ENCODE peak calls at places on chromosomes 16 and 17, in four cellular contexts. A, U, D and T are unnamed samples. For H3K4me1, the result is how much of the 10 kb centered on the place peaks cover.

GRCh38 chr16:71709231-71709781 is 15.2 kb downstream of the PHLPP2 start:
- DNase-seq in A (no peak), U (no peak), D (peak), T (no peak)

GRCh38 chr16:14011846-14012245 is 59.3 kb upstream of the MRTFB start:
- DNase-seq in A (no peak), U (no peak), D (no peak), T (no peak)

GRCh38 chr17:77208217-77208808 is 67.5 kb downstream of the SEC14L1 start:
- DNase-seq in A (peak), U (peak), D (peak), T (peak)

GRCh38 chr16:12869681-12870427 is 31.5 kb upstream of the SHISA9 start:
- DNase-seq in A (no peak), U (no peak), D (no peak), T (no peak)

GRCh38 chr17:72430611-72431432 is 310.0 kb downstream of the SOX9 start:
- DNase-seq in A (peak), U (no peak), D (no peak), T (no peak)

GRCh38 chr17:68511671-68512246 is 471 bp upstream of the PRKAR1A start:
- DNase-seq in A (peak), U (peak), D (peak), T (peak)

GRCh38 chr17:80029235-80029974 is 6.3 kb downstream of the TBC1D16 start:
- DNase-seq in A (no peak), U (peak), D (peak), T (peak)

GRCh38 chr17:15213381-15214087 is 51.6 kb downstream of the PMP22 start:
- DNase-seq in A (peak), U (no peak), D (peak), T (no peak)

GRCh38 chr16:88632587-88632930 is 5.8 kb upstream of the IL17C start:
- DNase-seq in A (no peak), U (no peak), D (no peak), T (no peak)

GRCh38 chr17:80126449-80126715 is 20.5 kb downstream of the EIF4A3 start:
- DNase-seq in A (no peak), U (no peak), D (peak), T (no peak)

GRCh38 chr17:2064511-2064910 is 9.6 kb downstream of the HIC1 start:
- DNase-seq in A (no peak), U (no peak), D (no peak), T (no peak)

GRCh38 chr16:87816507-87817100 is 50.8 kb upstream of the KLHDC4 start:
- DNase-seq in A (no peak), U (no peak), D (no peak), T (no peak)

GRCh38 chr17:38705523-38705802 is 390 bp downstream of the MLLT6 start:
- DNase-seq in A (no peak), U (no peak), D (no peak), T (no peak)

GRCh38 chr16:67668495-67669157 is 2.0 kb downstream of the C16orf86 start:
- DNase-seq in A (no peak), U (no peak), D (no peak), T (no peak)

GRCh38 chr16:3173892-3174617 is 13.9 kb upstream of the OR1F1 start:
- DNase-seq in A (peak), U (no peak), D (no peak), T (no peak)

GRCh38 chr17:48175692-48176450 is 68.3 kb downstream of the SNX11 start:
- DNase-seq in A (no peak), U (no peak), D (no peak), T (no peak)

GRCh38 chr16:49867234-49867633 is 11.3 kb upstream of the ZNF423 start:
- DNase-seq in A (no peak), U (no peak), D (no peak), T (no peak)

GRCh38 chr17:16129844-16130243 is 85.5 kb downstream of the NCOR1 start:
- DNase-seq in A (no peak), U (no peak), D (no peak), T (no peak)

GRCh38 chr16:53991181-53992056 is 287.5 kb downstream of the FTO start:
- DNase-seq in A (peak), U (no peak), D (peak), T (peak)

GRCh38 chr17:77496401-77496801 is 355.6 kb downstream of the SEC14L1 start:
- DNase-seq in A (no peak), U (no peak), D (no peak), T (peak)

DNA sequence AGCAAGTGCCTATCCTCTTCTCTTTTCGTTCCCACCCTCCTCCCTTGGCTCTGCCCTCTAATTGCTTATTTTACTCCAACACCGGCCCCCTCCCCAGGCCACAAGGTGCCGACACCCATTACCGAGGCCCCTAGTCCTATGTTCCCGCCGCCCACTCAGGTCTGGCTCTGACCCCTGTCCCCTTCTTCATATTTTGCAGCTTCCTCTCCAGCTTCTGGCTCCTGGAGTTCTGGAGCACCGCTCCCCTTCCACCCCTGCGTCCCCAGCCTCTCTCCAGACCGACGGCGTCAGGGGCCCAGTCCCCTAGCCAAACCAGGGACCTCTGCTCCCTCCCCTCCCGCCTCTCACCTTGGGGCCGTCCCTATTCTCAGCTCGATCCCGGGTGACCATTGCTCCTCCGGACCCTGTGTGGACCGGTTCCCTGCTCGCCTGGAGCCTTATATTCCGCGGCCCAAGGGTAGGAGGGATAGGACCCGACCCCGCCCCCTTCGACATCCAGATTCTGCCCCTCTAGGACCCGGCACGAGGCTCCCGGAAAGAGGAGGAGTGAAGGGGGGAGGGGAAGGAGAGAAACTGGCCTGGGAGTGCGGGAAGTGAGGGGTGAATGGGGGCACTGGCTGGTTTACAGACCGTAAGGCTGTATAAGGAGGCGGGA is at the start of gene HES7:
- DNase-seq in A (peak), U (no peak), D (peak), T (no peak)
- H3K4me1 ChIP-seq in A (under half), U (under half), D (under half), T (half or more)

GRCh38 chr17:82300707-82301270 is 16.6 kb downstream of the CD7 start:
- DNase-seq in A (peak), U (no peak), D (peak), T (peak)

GRCh38 chr17:82302991-82303943 is 14.1 kb downstream of the CD7 start:
- DNase-seq in A (no peak), U (no peak), D (no peak), T (no peak)

GRCh38 chr17:82301300-82301915 is 16.0 kb downstream of the CD7 start:
- DNase-seq in A (no peak), U (no peak), D (no peak), T (no peak)

GRCh38 chr17:82302498-82302963 is 14.9 kb downstream of the CD7 start:
- DNase-seq in A (no peak), U (no peak), D (no peak), T (no peak)

GRCh38 chr17:82301916-82302497 is 15.4 kb downstream of the CD7 start:
- DNase-seq in A (no peak), U (no peak), D (no peak), T (no peak)
- H3K27ac ChIP-seq in A (no peak), U (no peak), D (no peak), T (no peak)

GRCh38 chr17:44214896-44215295 is 4.6 kb downstream of the UBTF start:
- DNase-seq in A (no peak), U (no peak), D (no peak), T (no peak)
- H3K4me1 ChIP-seq in A (under half), U (under half), D (under half), T (under half)

DNA sequence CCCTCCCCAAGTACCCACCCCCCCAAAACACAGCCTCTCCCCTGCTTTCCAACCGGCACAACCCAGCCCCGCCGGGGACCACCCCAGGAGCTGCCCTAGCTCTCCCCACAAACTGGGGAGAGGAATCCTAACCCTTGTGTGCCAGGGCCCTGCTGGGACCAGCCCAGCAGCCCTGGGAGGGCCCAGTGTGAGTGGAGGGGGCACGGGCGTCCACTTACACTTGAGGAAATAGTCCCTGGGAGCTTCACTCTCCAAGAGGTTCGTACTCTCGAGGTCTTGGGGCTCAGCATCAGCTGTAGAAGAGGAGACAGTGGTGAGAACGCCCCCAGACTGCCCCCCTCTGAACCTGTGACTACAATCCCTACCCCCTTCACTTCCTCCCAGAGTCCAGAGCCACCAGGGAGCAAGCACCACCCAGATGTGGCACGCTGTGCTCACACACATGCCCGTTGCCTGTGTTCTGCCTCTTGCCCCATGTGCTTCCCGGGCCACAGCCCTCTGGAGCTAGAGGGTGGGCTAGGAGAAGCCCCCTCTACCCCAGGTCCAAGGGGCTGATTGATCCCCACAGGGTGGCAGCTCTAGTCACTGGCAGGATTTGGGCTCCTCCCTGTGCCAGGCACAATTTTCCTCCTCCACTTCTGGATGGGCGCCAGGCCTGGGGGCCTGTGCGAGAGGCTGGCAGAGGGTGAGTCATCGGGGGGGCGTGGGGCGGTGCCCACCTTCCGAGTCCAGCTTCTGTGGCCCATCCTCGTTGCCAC is 3.0 kb downstream of the TRIM47 start:
- DNase-seq in A (no peak), U (no peak), D (no peak), T (no peak)
- H3K27ac ChIP-seq in A (no peak), U (peak), D (no peak), T (peak)

DNA sequence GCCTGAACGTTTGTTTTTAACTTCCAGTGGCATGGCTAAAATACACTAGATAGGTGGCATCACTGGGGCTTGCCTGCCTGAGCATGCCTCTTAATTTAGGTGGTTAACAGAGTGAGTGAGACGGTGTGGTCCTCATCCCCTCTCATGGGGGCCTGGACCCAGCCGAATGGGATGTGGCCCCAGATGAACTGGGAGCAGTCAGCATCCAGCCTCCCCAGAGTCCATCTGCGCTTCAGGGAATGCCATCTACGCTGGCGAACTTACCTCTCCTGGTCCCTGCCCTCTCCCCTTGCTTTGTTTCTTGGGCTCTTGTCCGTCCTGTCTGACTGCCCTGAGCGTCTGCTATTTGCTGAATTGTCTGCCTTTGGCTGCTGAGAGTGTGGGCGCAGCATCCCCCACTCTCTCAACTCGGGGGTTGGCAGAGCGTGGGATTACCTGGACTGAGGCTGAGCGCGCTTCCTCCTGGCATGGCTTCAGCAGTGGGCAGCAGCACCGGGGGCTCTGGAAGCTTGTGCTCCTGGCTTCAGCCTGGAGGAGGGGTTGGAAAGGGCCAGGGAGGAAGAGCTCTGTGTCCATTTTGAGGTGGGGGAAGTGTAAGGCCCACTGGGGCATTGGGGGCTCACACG is 2.1 kb downstream of the RAB40C start:
- DNase-seq in A (no peak), U (no peak), D (no peak), T (no peak)
- H3K4me1 ChIP-seq in A (under half), U (under half), D (under half), T (half or more)

DNA sequence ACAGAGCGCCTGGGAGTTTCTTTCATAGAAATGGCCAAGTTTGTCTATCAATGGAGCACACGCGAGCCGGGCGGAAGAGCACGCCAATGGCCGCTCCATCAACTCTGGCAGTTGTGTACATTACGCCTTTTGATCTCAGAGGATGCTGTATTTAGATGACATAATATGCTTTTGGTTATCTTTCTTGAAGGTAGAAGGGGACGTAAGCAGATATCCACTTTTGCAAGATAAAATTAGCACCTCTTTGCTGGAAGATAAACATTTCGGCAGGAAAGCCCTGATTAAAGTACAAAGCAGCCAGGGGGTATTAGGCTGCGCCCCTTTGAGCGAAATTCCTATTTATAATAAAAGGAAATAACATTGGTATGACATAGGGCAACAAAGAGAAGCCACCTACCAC is 287.4 kb downstream of the IRF8 start:
- DNase-seq in A (no peak), U (no peak), D (no peak), T (no peak)
- H3K27ac ChIP-seq in A (no peak), U (no peak), D (no peak), T (no peak)

DNA sequence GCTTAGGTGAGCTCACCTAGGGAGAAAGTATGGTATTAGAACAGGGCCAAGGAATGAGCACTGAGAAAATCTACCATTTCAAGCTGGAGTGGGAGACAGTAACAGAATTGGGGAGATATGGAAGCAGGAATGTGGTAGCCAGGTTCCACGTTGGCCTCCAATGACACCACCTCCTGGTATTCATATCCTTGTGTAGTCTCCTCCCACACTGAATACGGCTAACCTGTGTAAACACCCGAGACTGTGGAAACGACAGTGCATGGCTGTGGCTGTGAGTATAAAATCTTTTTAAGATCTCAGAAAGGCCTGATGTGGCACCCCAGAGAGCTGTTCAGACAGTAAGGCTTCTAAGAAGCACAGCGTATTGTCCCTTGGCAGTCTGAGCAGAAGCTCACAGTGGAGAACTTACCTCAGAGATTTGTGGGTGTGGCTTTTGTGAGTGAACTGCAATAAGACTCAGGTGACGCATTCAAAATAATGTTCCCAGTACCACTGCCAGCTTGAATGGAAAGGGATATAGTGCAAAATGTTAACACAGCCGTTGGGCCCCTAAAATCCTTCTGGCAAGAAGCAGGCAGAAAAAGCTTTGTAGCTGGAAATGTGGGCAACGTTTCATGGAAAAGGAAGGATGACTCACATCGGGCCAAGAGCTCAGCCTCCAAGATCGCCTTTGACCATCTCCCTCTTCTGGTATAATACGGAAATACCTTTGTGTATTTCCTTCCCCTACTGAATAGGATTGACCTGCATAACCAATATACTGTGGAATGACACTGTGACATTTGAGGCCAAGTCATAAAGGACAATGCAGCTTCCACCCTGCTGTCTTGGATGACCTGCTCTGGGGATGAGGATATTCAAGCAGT is 14.4 kb downstream of the SDR42E1 start:
- DNase-seq in A (peak), U (no peak), D (peak), T (no peak)
- H3K4me1 ChIP-seq in A (under half), U (under half), D (under half), T (under half)

DNA sequence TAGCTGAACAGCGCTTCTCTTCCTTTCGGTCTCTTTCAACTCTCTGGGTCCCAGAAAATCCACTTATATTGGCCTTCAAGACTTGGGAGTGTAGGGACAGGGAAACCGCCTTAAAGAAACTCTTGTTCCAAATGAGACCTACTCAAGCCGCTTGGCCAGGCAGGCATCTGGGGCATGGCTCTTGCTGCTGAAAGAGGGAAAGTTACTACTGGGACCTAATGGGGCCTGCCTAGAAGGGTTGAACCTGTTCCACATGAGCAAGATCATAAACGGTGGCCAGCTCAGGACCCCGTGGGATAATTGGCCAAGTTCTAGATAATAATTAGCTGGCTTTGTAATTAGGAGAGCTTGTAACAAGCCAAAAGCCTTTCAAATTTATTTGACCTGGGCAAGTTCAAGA is 13.2 kb downstream of the CDH1 start:
- DNase-seq in A (no peak), U (no peak), D (no peak), T (no peak)
- H3K27ac ChIP-seq in A (no peak), U (no peak), D (no peak), T (no peak)